ENCODE peak calls at places on chromosomes 1 and 21, in seven cellular contexts. One of them, this sample, is unnamed.

GRCh38 chr1:71561729-71562128 is 480.9 kb upstream of the ZRANB2 start:
- DNase-seq in foreskin keratinocyte: no peak
- DNase-seq in foreskin fibroblast: peak; percentile 29
- DNase-seq in heart right ventricle: no peak
- DNase-seq in RWPE1: peak; percentile 1
- DNase-seq in endothelial cell: no peak
- DNase-seq in right lobe of liver: no peak
- DNase-seq in this sample: no peak

GRCh38 chr1:157955269-157955668 is 38.2 kb upstream of the KIRREL1 start:
- DNase-seq in foreskin keratinocyte: no peak
- DNase-seq in foreskin fibroblast: no peak
- DNase-seq in heart right ventricle: no peak
- DNase-seq in RWPE1: no peak
- DNase-seq in endothelial cell: no peak
- DNase-seq in right lobe of liver: no peak
- DNase-seq in this sample: no peak

GRCh38 chr1:56788588-56788987 is 30.6 kb downstream of the FYB2 start:
- DNase-seq in foreskin keratinocyte: no peak
- DNase-seq in foreskin fibroblast: no peak
- DNase-seq in heart right ventricle: peak; percentile 31
- DNase-seq in RWPE1: no peak
- DNase-seq in endothelial cell: no peak
- DNase-seq in right lobe of liver: peak; percentile 70
- DNase-seq in this sample: no peak

GRCh38 chr1:244448279-244449036 is 3.3 kb downstream of the ADSS2 start:
- DNase-seq in foreskin keratinocyte: no peak
- DNase-seq in foreskin fibroblast: no peak
- DNase-seq in heart right ventricle: no peak
- DNase-seq in RWPE1: no peak
- DNase-seq in endothelial cell: no peak
- DNase-seq in right lobe of liver: no peak
- DNase-seq in this sample: no peak

GRCh38 chr21:26082549-26082948 is 88.0 kb downstream of the APP start:
- DNase-seq in foreskin keratinocyte: no peak
- DNase-seq in foreskin fibroblast: no peak
- DNase-seq in heart right ventricle: no peak
- DNase-seq in RWPE1: no peak
- DNase-seq in endothelial cell: no peak
- DNase-seq in right lobe of liver: no peak
- DNase-seq in this sample: no peak

GRCh38 chr1:53346814-53347176 is 18.9 kb upstream of the LRP8 start:
- DNase-seq in foreskin keratinocyte: no peak
- DNase-seq in foreskin fibroblast: no peak
- DNase-seq in heart right ventricle: no peak
- DNase-seq in RWPE1: no peak
- DNase-seq in endothelial cell: no peak
- DNase-seq in right lobe of liver: peak; percentile 3
- DNase-seq in this sample: no peak

GRCh38 chr1:75855010-75855409 is 58.3 kb downstream of the MSH4 start:
- DNase-seq in foreskin keratinocyte: peak; percentile 83
- DNase-seq in foreskin fibroblast: peak; percentile 6
- DNase-seq in heart right ventricle: no peak
- DNase-seq in RWPE1: peak; percentile 38
- DNase-seq in endothelial cell: no peak
- DNase-seq in right lobe of liver: peak; percentile 27
- DNase-seq in this sample: peak; percentile 31

GRCh38 chr1:26121854-26122773 is 10.5 kb downstream of the PDIK1L start:
- DNase-seq in foreskin keratinocyte: no peak
- DNase-seq in foreskin fibroblast: peak; percentile 57
- DNase-seq in heart right ventricle: no peak
- DNase-seq in RWPE1: no peak
- DNase-seq in endothelial cell: no peak
- DNase-seq in right lobe of liver: no peak
- DNase-seq in this sample: no peak

GRCh38 chr1:82377201-82377884 is 576.6 kb downstream of the ADGRL2 start:
- DNase-seq in foreskin keratinocyte: peak; percentile 51
- DNase-seq in foreskin fibroblast: no peak
- DNase-seq in heart right ventricle: no peak
- DNase-seq in RWPE1: peak; percentile 75
- DNase-seq in endothelial cell: no peak
- DNase-seq in right lobe of liver: no peak
- DNase-seq in this sample: no peak
- TF ChIP-seq CTCF in foreskin keratinocyte: no peak
- TF ChIP-seq CTCF in foreskin fibroblast: no peak
- TF ChIP-seq CTCF in heart right ventricle: no peak
- TF ChIP-seq CTCF in RWPE1: no peak
- TF ChIP-seq CTCF in endothelial cell: no peak
- TF ChIP-seq CTCF in right lobe of liver: no peak
- TF ChIP-seq CTCF in this sample: no peak

DNA sequence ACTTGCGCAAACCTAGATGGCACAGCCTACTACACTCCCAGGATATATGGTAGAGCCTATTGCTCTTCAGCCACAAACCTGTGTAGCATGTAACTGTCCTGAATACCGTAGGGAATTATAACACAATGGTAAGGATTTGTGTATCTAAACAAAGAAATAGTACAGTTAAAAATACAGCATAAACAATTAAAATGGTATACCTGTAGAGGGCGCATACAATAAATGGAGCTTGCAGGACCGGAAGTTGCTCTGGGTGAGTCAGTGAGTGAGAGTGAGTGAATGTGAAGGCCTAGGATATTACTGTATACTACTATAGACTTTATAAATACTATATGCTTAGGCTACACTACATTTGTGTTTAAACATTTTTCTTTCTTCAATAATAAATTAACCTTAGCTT is 99.3 kb downstream of the PLD5 start:
- DNase-seq in foreskin keratinocyte: no peak
- DNase-seq in foreskin fibroblast: no peak
- DNase-seq in heart right ventricle: no peak
- DNase-seq in RWPE1: no peak
- DNase-seq in endothelial cell: no peak
- DNase-seq in right lobe of liver: no peak
- DNase-seq in this sample: no peak
- TF ChIP-seq CTCF in foreskin keratinocyte: peak; percentile 70
- TF ChIP-seq CTCF in foreskin fibroblast: no peak
- TF ChIP-seq CTCF in heart right ventricle: no peak
- TF ChIP-seq CTCF in RWPE1: no peak
- TF ChIP-seq CTCF in endothelial cell: peak; percentile 24
- TF ChIP-seq CTCF in right lobe of liver: no peak
- TF ChIP-seq CTCF in this sample: no peak

GRCh38 chr1:31977361-31978131 is 36.1 kb upstream of the KHDRBS1 start:
- DNase-seq in foreskin keratinocyte: no peak
- DNase-seq in foreskin fibroblast: peak; percentile 52
- DNase-seq in heart right ventricle: no peak
- DNase-seq in RWPE1: peak; percentile 22
- DNase-seq in endothelial cell: peak; percentile 46
- DNase-seq in right lobe of liver: no peak
- DNase-seq in this sample: peak; percentile 70
- TF ChIP-seq CTCF in foreskin keratinocyte: peak; percentile 62
- TF ChIP-seq CTCF in foreskin fibroblast: peak; percentile 50
- TF ChIP-seq CTCF in heart right ventricle: peak; percentile 10
- TF ChIP-seq CTCF in RWPE1: peak; percentile 14
- TF ChIP-seq CTCF in endothelial cell: peak; percentile 37
- TF ChIP-seq CTCF in right lobe of liver: no peak
- TF ChIP-seq CTCF in this sample: peak; percentile 62

DNA sequence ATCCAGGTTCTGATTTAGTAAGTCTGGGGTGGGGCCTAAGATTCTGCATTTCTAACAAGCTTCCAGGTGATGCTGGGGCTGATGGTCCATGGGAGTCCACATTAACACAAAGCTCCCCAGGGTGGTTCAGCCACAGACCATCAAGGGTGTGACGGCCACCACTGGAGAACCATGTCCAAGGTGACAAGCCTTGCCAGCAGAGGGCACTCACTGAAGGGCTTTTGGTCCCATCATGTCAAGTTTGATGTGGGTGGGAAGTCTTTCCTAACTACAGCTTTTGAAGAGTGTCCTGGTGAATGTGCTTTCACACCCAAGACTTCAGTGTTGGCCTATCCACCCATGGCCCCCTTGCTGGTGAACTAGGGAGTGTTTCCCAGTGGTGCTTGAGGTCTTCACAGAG is 67.1 kb downstream of the UBE2T start:
- DNase-seq in foreskin keratinocyte: no peak
- DNase-seq in foreskin fibroblast: no peak
- DNase-seq in heart right ventricle: no peak
- DNase-seq in RWPE1: no peak
- DNase-seq in endothelial cell: peak; percentile 24
- DNase-seq in right lobe of liver: peak; percentile 39
- DNase-seq in this sample: no peak
- TF ChIP-seq CTCF in foreskin keratinocyte: peak; percentile 69
- TF ChIP-seq CTCF in foreskin fibroblast: peak; percentile 57
- TF ChIP-seq CTCF in heart right ventricle: peak; percentile 55
- TF ChIP-seq CTCF in RWPE1: no peak
- TF ChIP-seq CTCF in endothelial cell: peak; percentile 38
- TF ChIP-seq CTCF in right lobe of liver: peak; percentile 48
- TF ChIP-seq CTCF in this sample: peak; percentile 48

DNA sequence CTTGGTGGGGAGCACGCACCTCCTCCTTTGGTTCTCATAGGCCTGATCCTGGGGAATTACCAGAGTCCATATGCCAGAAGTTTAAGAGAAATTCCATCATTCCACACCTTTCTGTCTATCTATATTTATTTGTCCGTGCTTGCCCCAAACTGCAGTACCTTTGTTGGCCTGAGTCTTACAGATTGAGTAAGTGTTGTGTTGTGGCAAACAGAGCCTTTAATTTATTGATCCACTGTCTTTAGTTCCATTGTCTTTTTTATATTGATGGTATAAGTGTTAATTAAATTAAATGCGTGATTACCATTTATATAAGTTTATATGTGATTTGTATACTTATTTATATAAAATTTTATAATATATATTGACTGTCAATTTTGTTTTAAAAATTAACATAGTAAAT is 4.9 kb downstream of the SH3BGR start:
- DNase-seq in foreskin keratinocyte: no peak
- DNase-seq in foreskin fibroblast: no peak
- DNase-seq in heart right ventricle: no peak
- DNase-seq in RWPE1: no peak
- DNase-seq in endothelial cell: no peak
- DNase-seq in right lobe of liver: no peak
- DNase-seq in this sample: no peak
- TF ChIP-seq CTCF in foreskin keratinocyte: peak; percentile 40
- TF ChIP-seq CTCF in foreskin fibroblast: peak; percentile 5
- TF ChIP-seq CTCF in heart right ventricle: no peak
- TF ChIP-seq CTCF in RWPE1: no peak
- TF ChIP-seq CTCF in endothelial cell: peak; percentile 38
- TF ChIP-seq CTCF in right lobe of liver: peak; percentile 24
- TF ChIP-seq CTCF in this sample: no peak

GRCh38 chr21:34362136-34362444 is 1.7 kb upstream of the KCNE2 start:
- DNase-seq in foreskin keratinocyte: no peak
- DNase-seq in foreskin fibroblast: no peak
- DNase-seq in heart right ventricle: no peak
- DNase-seq in RWPE1: no peak
- DNase-seq in endothelial cell: no peak
- DNase-seq in right lobe of liver: no peak
- DNase-seq in this sample: no peak
- TF ChIP-seq CTCF in foreskin keratinocyte: no peak
- TF ChIP-seq CTCF in foreskin fibroblast: no peak
- TF ChIP-seq CTCF in heart right ventricle: peak; percentile 16
- TF ChIP-seq CTCF in RWPE1: peak; percentile 56
- TF ChIP-seq CTCF in endothelial cell: peak; percentile 12
- TF ChIP-seq CTCF in right lobe of liver: peak; percentile 2
- TF ChIP-seq CTCF in this sample: no peak

GRCh38 chr1:32107742-32108661 is at the start of gene KPNA6:
- DNase-seq in foreskin keratinocyte: peak; percentile 87
- DNase-seq in foreskin fibroblast: peak; percentile 94
- DNase-seq in heart right ventricle: peak; percentile 83
- DNase-seq in RWPE1: peak; percentile 86
- DNase-seq in endothelial cell: peak; percentile 88
- DNase-seq in right lobe of liver: peak; percentile 80
- DNase-seq in this sample: peak; percentile 94
- TF ChIP-seq CTCF in foreskin keratinocyte: no peak
- TF ChIP-seq CTCF in foreskin fibroblast: no peak
- TF ChIP-seq CTCF in heart right ventricle: no peak
- TF ChIP-seq CTCF in RWPE1: no peak
- TF ChIP-seq CTCF in endothelial cell: no peak
- TF ChIP-seq CTCF in right lobe of liver: no peak
- TF ChIP-seq CTCF in this sample: no peak

GRCh38 chr1:187476671-187477070 is 647.9 kb downstream of the PLA2G4A start:
- DNase-seq in foreskin keratinocyte: no peak
- DNase-seq in foreskin fibroblast: no peak
- DNase-seq in heart right ventricle: no peak
- DNase-seq in RWPE1: peak; percentile 31
- DNase-seq in endothelial cell: no peak
- DNase-seq in right lobe of liver: no peak
- DNase-seq in this sample: no peak
- TF ChIP-seq CTCF in foreskin keratinocyte: peak; percentile 46
- TF ChIP-seq CTCF in foreskin fibroblast: no peak
- TF ChIP-seq CTCF in heart right ventricle: peak; percentile 48
- TF ChIP-seq CTCF in RWPE1: peak; percentile 27
- TF ChIP-seq CTCF in endothelial cell: peak; percentile 44
- TF ChIP-seq CTCF in right lobe of liver: peak; percentile 45
- TF ChIP-seq CTCF in this sample: no peak

DNA sequence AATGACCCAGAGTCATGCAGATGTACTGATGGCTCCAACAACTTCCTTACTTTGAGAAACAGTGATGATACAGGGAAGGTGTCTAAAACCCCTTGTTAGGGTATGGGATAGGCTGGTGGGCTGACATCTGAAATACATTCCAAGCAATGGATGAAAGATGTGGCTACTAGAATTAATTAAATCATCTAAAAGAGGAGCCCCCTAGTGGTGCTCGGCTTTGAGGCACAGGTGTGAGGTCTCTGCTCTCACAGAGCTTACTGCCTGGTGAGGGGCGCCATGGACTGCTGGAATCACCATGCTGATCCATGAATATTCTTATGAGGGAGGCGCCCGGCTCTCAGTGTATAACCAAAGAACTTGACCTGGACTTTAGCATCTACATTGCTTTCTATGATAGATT is 48.5 kb downstream of the GNG4 start:
- DNase-seq in foreskin keratinocyte: no peak
- DNase-seq in foreskin fibroblast: no peak
- DNase-seq in heart right ventricle: no peak
- DNase-seq in RWPE1: peak; percentile 10
- DNase-seq in endothelial cell: peak; percentile 20
- DNase-seq in right lobe of liver: no peak
- DNase-seq in this sample: no peak
- TF ChIP-seq CTCF in foreskin keratinocyte: peak; percentile 61
- TF ChIP-seq CTCF in foreskin fibroblast: peak; percentile 29
- TF ChIP-seq CTCF in heart right ventricle: peak; percentile 27
- TF ChIP-seq CTCF in RWPE1: no peak
- TF ChIP-seq CTCF in endothelial cell: peak; percentile 57
- TF ChIP-seq CTCF in right lobe of liver: peak; percentile 55
- TF ChIP-seq CTCF in this sample: no peak

GRCh38 chr1:44420535-44420934 is 15.5 kb downstream of the RNF220 start:
- DNase-seq in foreskin keratinocyte: no peak
- DNase-seq in foreskin fibroblast: no peak
- DNase-seq in heart right ventricle: no peak
- DNase-seq in RWPE1: no peak
- DNase-seq in endothelial cell: no peak
- DNase-seq in right lobe of liver: no peak
- DNase-seq in this sample: no peak

GRCh38 chr1:44421374-44422028 is 16.4 kb downstream of the RNF220 start:
- DNase-seq in foreskin keratinocyte: no peak
- DNase-seq in foreskin fibroblast: no peak
- DNase-seq in heart right ventricle: no peak
- DNase-seq in RWPE1: no peak
- DNase-seq in endothelial cell: no peak
- DNase-seq in right lobe of liver: no peak
- DNase-seq in this sample: no peak

GRCh38 chr1:44422161-44422560 is 17.1 kb downstream of the RNF220 start:
- DNase-seq in foreskin keratinocyte: no peak
- DNase-seq in foreskin fibroblast: no peak
- DNase-seq in heart right ventricle: no peak
- DNase-seq in RWPE1: no peak
- DNase-seq in endothelial cell: peak; percentile 36
- DNase-seq in right lobe of liver: no peak
- DNase-seq in this sample: no peak

GRCh38 chr1:44423706-44424546 is 18.9 kb downstream of the RNF220 start:
- DNase-seq in foreskin keratinocyte: peak; percentile 61
- DNase-seq in foreskin fibroblast: no peak
- DNase-seq in heart right ventricle: peak; percentile 27
- DNase-seq in RWPE1: peak; percentile 74
- DNase-seq in endothelial cell: peak; percentile 16
- DNase-seq in right lobe of liver: peak; percentile 66
- DNase-seq in this sample: no peak

GRCh38 chr1:44425327-44426082 is 20.4 kb downstream of the RNF220 start:
- DNase-seq in foreskin keratinocyte: no peak
- DNase-seq in foreskin fibroblast: no peak
- DNase-seq in heart right ventricle: no peak
- DNase-seq in RWPE1: no peak
- DNase-seq in endothelial cell: no peak
- DNase-seq in right lobe of liver: no peak
- DNase-seq in this sample: no peak
- TF ChIP-seq CTCF in foreskin keratinocyte: no peak
- TF ChIP-seq CTCF in foreskin fibroblast: no peak
- TF ChIP-seq CTCF in heart right ventricle: no peak
- TF ChIP-seq CTCF in RWPE1: no peak
- TF ChIP-seq CTCF in endothelial cell: no peak
- TF ChIP-seq CTCF in right lobe of liver: no peak
- TF ChIP-seq CTCF in this sample: no peak